ENCODE peak calls at places on chromosomes 13 and 19, in six cellular contexts. S is kidney; W is BE2C; B is CD4-positive, CD25-positive, alpha-beta regulatory T cell; P is keratinocyte; C is thyroid gland. Z is an unnamed sample.

GRCh38 chr13:77384999-77385398 is 58.1 kb upstream of the MYCBP2 start:
- DNase-seq in C (no peak), P (no peak), S (no peak), B (no peak), W (no peak), Z (no peak)

GRCh38 chr13:99043700-99044300 is 65.9 kb upstream of the DOCK9 start:
- DNase-seq in B (no peak), W (no peak), C (no peak), S (no peak), P (no peak), Z (no peak)

GRCh38 chr13:114049026-114049425 is 75.2 kb upstream of the C13orf46 start:
- DNase-seq in W (no peak), B (no peak), C (no peak), P (no peak), S (no peak), Z (peak)

GRCh38 chr19:18173054-18173571 is 500 bp upstream of the IFI30 start:
- DNase-seq in S (peak), C (no peak), W (no peak), B (no peak), P (no peak), Z (no peak)

GRCh38 chr19:12757544-12758274 is 6.1 kb downstream of the BEST2 start:
- DNase-seq in W (peak), B (peak), P (no peak), C (peak), S (peak), Z (peak)

GRCh38 chr19:56821209-56821608 is 19.3 kb downstream of the PEG3 start:
- DNase-seq in C (no peak), S (no peak), B (no peak), P (no peak), W (no peak), Z (no peak)

GRCh38 chr13:39913928-39914327 is 258.5 kb downstream of the COG6 start:
- DNase-seq in C (no peak), S (no peak), B (no peak), W (no peak), P (peak), Z (no peak)

GRCh38 chr19:343941-344624 is 513 bp downstream of the MIER2 start:
- DNase-seq in B (peak), C (peak), P (no peak), W (peak), S (no peak), Z (no peak)

GRCh38 chr19:5156231-5156986 is 184.2 kb downstream of the PTPRS start:
- DNase-seq in S (peak), P (no peak), B (no peak), W (peak), C (no peak), Z (no peak)

GRCh38 chr13:21674271-21675009 is 3.6 kb downstream of the FGF9 start:
- DNase-seq in W (no peak), P (no peak), C (no peak), S (peak), B (peak), Z (peak)

GRCh38 chr19:57954996-57955395 is 7.5 kb upstream of the ZNF256 start:
- DNase-seq in P (no peak), C (no peak), S (no peak), W (no peak), B (no peak), Z (no peak)
- H3K4me3 ChIP-seq in P (no peak), C (no peak), S (no peak), W (no peak), B (no peak), Z (no peak)

DNA sequence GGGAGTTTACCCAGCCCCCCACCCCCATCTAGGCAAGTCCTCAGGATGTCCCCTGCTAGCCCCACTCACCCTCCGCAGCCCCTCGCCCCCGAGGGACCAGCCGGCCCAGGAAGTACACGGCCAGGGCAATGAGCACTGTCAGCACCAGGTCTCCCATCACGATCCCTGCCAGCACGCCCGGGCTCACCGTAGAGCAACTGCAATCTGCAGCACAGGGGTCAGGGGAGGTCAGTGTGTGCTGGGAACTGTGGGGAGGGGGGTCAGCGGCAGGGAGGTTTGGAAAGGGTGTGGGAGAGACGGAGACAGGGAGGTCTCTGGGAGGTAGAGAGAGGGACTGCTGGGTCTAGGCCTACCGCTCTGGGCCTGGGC is 734 bp downstream of the TYROBP start:
- DNase-seq in S (peak), C (no peak), B (no peak), W (no peak), P (no peak), Z (no peak)
- H3K4me3 ChIP-seq in S (no peak), C (no peak), B (no peak), W (no peak), P (no peak), Z (no peak)

GRCh38 chr19:4077011-4077382 is 10.3 kb upstream of the ZBTB7A start:
- DNase-seq in C (peak), W (no peak), B (no peak), P (no peak), S (no peak), Z (no peak)
- H3K4me3 ChIP-seq in C (no peak), W (no peak), B (no peak), P (no peak), S (no peak), Z (no peak)

GRCh38 chr19:53898166-53898565 is 10.9 kb upstream of the CACNG7 start:
- DNase-seq in P (no peak), W (no peak), C (no peak), S (peak), B (no peak), Z (no peak)
- H3K4me3 ChIP-seq in P (no peak), W (peak), C (no peak), S (no peak), B (no peak), Z (no peak)

Z was measured in MM.1S.